ENCODE peak calls at places on chromosome 5, in seven cellular contexts. One of them, this sample, is unnamed.

GRCh38 chr5:150517272-150518152 is 9.6 kb downstream of the NDST1 start:
- DNase-seq in A549: peak; percentile 87
- DNase-seq in Peyer's patch: peak; percentile 94
- DNase-seq in prostate gland: no peak
- DNase-seq in tibial nerve: no peak
- DNase-seq in H54: peak; percentile 88
- DNase-seq in GM12892: no peak
- DNase-seq in this sample: no peak

GRCh38 chr5:150487199-150488061 is 20.5 kb upstream of the NDST1 start:
- DNase-seq in A549: peak; percentile 56
- DNase-seq in Peyer's patch: peak; percentile 66
- DNase-seq in prostate gland: peak; percentile 31
- DNase-seq in tibial nerve: no peak
- DNase-seq in H54: no peak
- DNase-seq in GM12892: no peak
- DNase-seq in this sample: no peak

GRCh38 chr5:17888155-17888554 is 253.9 kb downstream of the TAF11L14 start:
- DNase-seq in A549: no peak
- DNase-seq in Peyer's patch: no peak
- DNase-seq in prostate gland: no peak
- DNase-seq in tibial nerve: no peak
- DNase-seq in H54: no peak
- DNase-seq in GM12892: no peak
- DNase-seq in this sample: no peak

GRCh38 chr5:71899865-71900342 is 180.8 kb downstream of the CARTPT start:
- DNase-seq in A549: no peak
- DNase-seq in Peyer's patch: peak; percentile 52
- DNase-seq in prostate gland: no peak
- DNase-seq in tibial nerve: no peak
- DNase-seq in H54: no peak
- DNase-seq in GM12892: no peak
- DNase-seq in this sample: no peak

GRCh38 chr5:139668064-139668880 is 20.1 kb downstream of the CXXC5 start:
- DNase-seq in A549: no peak
- DNase-seq in Peyer's patch: no peak
- DNase-seq in prostate gland: no peak
- DNase-seq in tibial nerve: no peak
- DNase-seq in H54: no peak
- DNase-seq in GM12892: peak; percentile 54
- DNase-seq in this sample: no peak

GRCh38 chr5:61809651-61810050 is 477.6 kb downstream of the ZSWIM6 start:
- DNase-seq in A549: no peak
- DNase-seq in Peyer's patch: peak; percentile 49
- DNase-seq in prostate gland: peak; percentile 81
- DNase-seq in tibial nerve: no peak
- DNase-seq in H54: no peak
- DNase-seq in GM12892: no peak
- DNase-seq in this sample: no peak

GRCh38 chr5:59791131-59791485 is 102.4 kb downstream of the PDE4D start:
- DNase-seq in A549: no peak
- DNase-seq in Peyer's patch: no peak
- DNase-seq in prostate gland: no peak
- DNase-seq in tibial nerve: no peak
- DNase-seq in H54: no peak
- DNase-seq in GM12892: no peak
- DNase-seq in this sample: no peak

GRCh38 chr5:98109561-98110006 is 663.9 kb upstream of the RGMB start:
- DNase-seq in A549: no peak
- DNase-seq in Peyer's patch: no peak
- DNase-seq in prostate gland: no peak
- DNase-seq in tibial nerve: no peak
- DNase-seq in H54: no peak
- DNase-seq in GM12892: no peak
- DNase-seq in this sample: no peak

GRCh38 chr5:16486679-16487078 is 21.1 kb upstream of the ZNF622 start:
- DNase-seq in A549: no peak
- DNase-seq in Peyer's patch: peak; percentile 49
- DNase-seq in prostate gland: no peak
- DNase-seq in tibial nerve: no peak
- DNase-seq in H54: no peak
- DNase-seq in GM12892: no peak
- DNase-seq in this sample: no peak

DNA sequence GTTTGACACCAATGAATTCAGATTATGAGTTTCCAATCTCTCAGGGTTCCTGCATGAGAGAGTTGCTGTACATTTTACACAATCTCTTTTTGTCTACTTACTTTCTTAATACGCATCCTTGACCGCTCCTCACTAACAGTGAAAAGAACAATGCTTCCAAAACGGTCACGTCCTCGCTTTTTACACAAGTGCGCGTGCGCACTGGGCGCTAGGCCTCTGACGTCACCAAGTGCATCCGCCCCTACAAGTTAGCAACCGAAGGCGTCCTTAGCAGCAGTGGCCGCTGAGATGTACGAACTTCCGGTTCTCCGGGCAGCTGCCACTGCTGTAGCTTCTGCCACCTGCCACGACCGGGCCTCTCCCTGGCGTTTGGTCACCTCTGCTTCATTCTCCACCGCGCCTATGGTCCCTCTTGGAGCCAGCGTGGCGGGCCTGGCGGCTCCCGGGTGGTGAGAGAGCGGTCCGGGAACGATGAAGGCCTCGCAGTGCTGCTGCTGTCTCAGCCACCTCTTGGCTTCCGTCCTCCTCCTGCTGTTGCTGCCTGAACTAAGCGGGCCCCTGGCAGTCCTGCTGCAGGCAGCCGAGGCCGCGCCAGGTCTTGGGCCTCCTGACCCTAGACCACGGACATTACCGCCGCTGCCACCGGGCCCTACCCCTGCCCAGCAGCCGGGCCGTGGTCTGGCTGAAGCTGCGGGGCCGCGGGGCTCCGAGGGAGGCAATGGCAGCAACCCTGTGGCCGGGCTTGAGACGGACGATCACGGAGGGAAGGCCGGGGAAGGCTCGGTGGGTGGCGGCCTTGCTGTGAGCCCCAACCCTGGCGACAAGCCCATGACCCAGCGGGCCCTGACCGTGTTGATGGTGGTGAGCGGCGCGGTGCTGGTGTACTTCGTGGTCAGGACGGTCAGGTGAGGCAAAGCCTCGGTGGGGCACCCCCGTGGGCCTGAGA is at the start of gene FAM174A:
- DNase-seq in A549: peak; percentile 96
- DNase-seq in Peyer's patch: peak; percentile 98
- DNase-seq in prostate gland: peak; percentile 94
- DNase-seq in tibial nerve: peak; percentile 89
- DNase-seq in H54: peak; percentile 44
- DNase-seq in GM12892: peak; percentile 40
- DNase-seq in this sample: peak; percentile 94
- TF ChIP-seq POLR2A in A549: peak; percentile 72
- TF ChIP-seq POLR2A in Peyer's patch: peak; percentile 15
- TF ChIP-seq POLR2A in prostate gland: peak; percentile 63
- TF ChIP-seq POLR2A in tibial nerve: no peak
- TF ChIP-seq POLR2A in H54: peak; percentile 75
- TF ChIP-seq POLR2A in GM12892: peak; percentile 80
- TF ChIP-seq POLR2A in this sample: peak; percentile 72

GRCh38 chr5:74626386-74627222 is 13.9 kb downstream of the ENC1 start:
- DNase-seq in A549: no peak
- DNase-seq in Peyer's patch: peak; percentile 47
- DNase-seq in prostate gland: no peak
- DNase-seq in tibial nerve: no peak
- DNase-seq in H54: no peak
- DNase-seq in GM12892: no peak
- DNase-seq in this sample: no peak
- TF ChIP-seq POLR2A in A549: no peak
- TF ChIP-seq POLR2A in Peyer's patch: no peak
- TF ChIP-seq POLR2A in prostate gland: no peak
- TF ChIP-seq POLR2A in tibial nerve: no peak
- TF ChIP-seq POLR2A in H54: no peak
- TF ChIP-seq POLR2A in GM12892: no peak
- TF ChIP-seq POLR2A in this sample: no peak

GRCh38 chr5:68646142-68646541 is 430.6 kb downstream of the PIK3R1 start:
- DNase-seq in A549: no peak
- DNase-seq in Peyer's patch: no peak
- DNase-seq in prostate gland: no peak
- DNase-seq in tibial nerve: no peak
- DNase-seq in H54: no peak
- DNase-seq in GM12892: no peak
- DNase-seq in this sample: no peak

GRCh38 chr5:68643064-68643463 is 427.5 kb downstream of the PIK3R1 start:
- DNase-seq in A549: no peak
- DNase-seq in Peyer's patch: no peak
- DNase-seq in prostate gland: no peak
- DNase-seq in tibial nerve: no peak
- DNase-seq in H54: no peak
- DNase-seq in GM12892: no peak
- DNase-seq in this sample: no peak

GRCh38 chr5:68648944-68649874 is 433.7 kb downstream of the PIK3R1 start:
- DNase-seq in A549: no peak
- DNase-seq in Peyer's patch: no peak
- DNase-seq in prostate gland: peak; percentile 84
- DNase-seq in tibial nerve: no peak
- DNase-seq in H54: no peak
- DNase-seq in GM12892: no peak
- DNase-seq in this sample: no peak

GRCh38 chr5:68644971-68645370 is 429.4 kb downstream of the PIK3R1 start:
- DNase-seq in A549: no peak
- DNase-seq in Peyer's patch: no peak
- DNase-seq in prostate gland: no peak
- DNase-seq in tibial nerve: no peak
- DNase-seq in H54: no peak
- DNase-seq in GM12892: peak; percentile 2
- DNase-seq in this sample: peak; percentile 83

GRCh38 chr5:68647743-68648142 is 432.2 kb downstream of the PIK3R1 start:
- DNase-seq in A549: no peak
- DNase-seq in Peyer's patch: no peak
- DNase-seq in prostate gland: no peak
- DNase-seq in tibial nerve: no peak
- DNase-seq in H54: no peak
- DNase-seq in GM12892: no peak
- DNase-seq in this sample: no peak
- TF ChIP-seq POLR2A in A549: no peak
- TF ChIP-seq POLR2A in Peyer's patch: no peak
- TF ChIP-seq POLR2A in prostate gland: no peak
- TF ChIP-seq POLR2A in tibial nerve: no peak
- TF ChIP-seq POLR2A in H54: no peak
- TF ChIP-seq POLR2A in GM12892: no peak
- TF ChIP-seq POLR2A in this sample: no peak

GRCh38 chr5:96661101-96661840 is 905 bp upstream of the CAST start:
- DNase-seq in A549: peak; percentile 56
- DNase-seq in Peyer's patch: peak; percentile 62
- DNase-seq in prostate gland: peak; percentile 34
- DNase-seq in tibial nerve: no peak
- DNase-seq in H54: no peak
- DNase-seq in GM12892: no peak
- DNase-seq in this sample: peak; percentile 26

GRCh38 chr5:96664669-96665068 is 2.5 kb downstream of the CAST start:
- DNase-seq in A549: no peak
- DNase-seq in Peyer's patch: no peak
- DNase-seq in prostate gland: no peak
- DNase-seq in tibial nerve: no peak
- DNase-seq in H54: no peak
- DNase-seq in GM12892: no peak
- DNase-seq in this sample: no peak

GRCh38 chr5:96663608-96664007 is 1.4 kb downstream of the CAST start:
- DNase-seq in A549: no peak
- DNase-seq in Peyer's patch: no peak
- DNase-seq in prostate gland: peak; percentile 50
- DNase-seq in tibial nerve: no peak
- DNase-seq in H54: no peak
- DNase-seq in GM12892: no peak
- DNase-seq in this sample: no peak

GRCh38 chr5:96662725-96663513 is 743 bp downstream of the CAST start:
- DNase-seq in A549: peak; percentile 94
- DNase-seq in Peyer's patch: peak; percentile 97
- DNase-seq in prostate gland: peak; percentile 95
- DNase-seq in tibial nerve: peak; percentile 90
- DNase-seq in H54: peak; percentile 85
- DNase-seq in GM12892: peak; percentile 85
- DNase-seq in this sample: peak; percentile 50

DNA sequence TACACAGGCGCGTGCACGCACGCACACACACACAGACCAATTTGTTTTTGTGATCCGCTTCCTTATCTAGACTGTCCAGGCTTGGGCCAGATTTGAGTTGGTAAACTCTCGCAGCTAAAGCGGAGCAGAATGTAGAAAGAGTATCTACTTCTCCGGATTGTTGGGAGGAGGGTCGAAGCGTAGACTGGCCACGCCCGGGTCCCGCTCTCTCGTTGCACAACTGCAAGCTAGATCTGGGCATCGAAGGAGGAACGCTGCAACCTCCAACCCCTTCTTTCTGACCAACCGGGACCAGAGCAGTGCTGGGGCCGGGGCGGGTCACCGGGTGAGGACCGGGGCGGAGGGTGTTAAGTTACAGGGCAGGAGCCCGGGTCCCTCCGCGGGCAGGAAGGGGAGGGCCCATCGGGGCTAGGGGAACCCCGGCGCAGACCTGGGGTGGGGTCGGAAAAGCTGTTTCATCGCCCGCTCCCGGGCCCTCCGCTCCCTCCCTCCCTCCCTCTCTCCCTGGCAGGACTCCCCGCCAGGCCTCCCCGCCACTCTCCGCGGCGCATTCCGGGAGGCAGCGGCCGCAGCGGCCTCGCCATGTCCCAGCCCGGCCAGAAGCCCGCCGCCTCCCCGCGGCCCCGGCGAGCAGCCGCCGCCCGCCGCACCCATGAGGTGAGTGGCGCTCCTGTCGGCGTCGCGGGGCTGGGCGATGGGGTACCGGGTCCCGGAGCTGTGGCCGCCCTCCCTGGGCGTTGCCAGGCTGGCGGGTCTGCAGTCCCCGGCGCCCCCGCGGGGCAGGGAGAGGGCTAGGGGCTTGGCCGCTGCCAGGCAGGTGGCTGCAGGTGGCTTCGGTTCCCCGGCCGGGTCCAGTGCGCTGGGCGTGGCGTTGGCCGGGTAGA is at the start of gene CAST:
- DNase-seq in A549: peak; percentile 98
- DNase-seq in Peyer's patch: peak; percentile 94
- DNase-seq in prostate gland: peak; percentile 71
- DNase-seq in tibial nerve: peak; percentile 82
- DNase-seq in H54: peak; percentile 74
- DNase-seq in GM12892: peak; percentile 69
- DNase-seq in this sample: peak; percentile 73
- TF ChIP-seq POLR2A in A549: no peak
- TF ChIP-seq POLR2A in Peyer's patch: no peak
- TF ChIP-seq POLR2A in prostate gland: peak; percentile 38
- TF ChIP-seq POLR2A in tibial nerve: peak; percentile 33
- TF ChIP-seq POLR2A in H54: no peak
- TF ChIP-seq POLR2A in GM12892: no peak
- TF ChIP-seq POLR2A in this sample: peak; percentile 54

GRCh38 chr5:149062371-149063016 is 368 bp downstream of the SH3TC2 start:
- DNase-seq in A549: peak; percentile 56
- DNase-seq in Peyer's patch: no peak
- DNase-seq in prostate gland: no peak
- DNase-seq in tibial nerve: no peak
- DNase-seq in H54: peak; percentile 66
- DNase-seq in GM12892: no peak
- DNase-seq in this sample: no peak
- TF ChIP-seq POLR2A in A549: no peak
- TF ChIP-seq POLR2A in Peyer's patch: no peak
- TF ChIP-seq POLR2A in prostate gland: no peak
- TF ChIP-seq POLR2A in tibial nerve: peak; percentile 24
- TF ChIP-seq POLR2A in H54: peak; percentile 57
- TF ChIP-seq POLR2A in GM12892: no peak
- TF ChIP-seq POLR2A in this sample: no peak